ENCODE peak calls at places on chromosomes 13 and 19, in ten cellular contexts. B is uterus, Q is heart right ventricle, L is PC-3, Z is tibial artery, C is progenitor cell of endocrine pancreas, H is GM12864, W is bronchial epithelial cell, Y is ovary, T is BJ. K is an unnamed sample.

GRCh38 chr13:32228330-32229041 is 86.7 kb downstream of the ZAR1L start:
- DNase-seq in B (no peak), Q (no peak), L (peak), Z (no peak), C (no peak), H (no peak), W (peak), Y (no peak), T (no peak), K (no peak)

GRCh38 chr13:48874165-48874564 is 101.5 kb upstream of the FNDC3A start:
- DNase-seq in B (no peak), Q (peak), L (no peak), Z (no peak), C (no peak), H (no peak), W (no peak), Y (no peak), T (no peak), K (no peak)

GRCh38 chr19:591099-591958 is 1.6 kb downstream of the HCN2 start:
- DNase-seq in B (peak), Q (no peak), L (peak), Z (no peak), C (peak), H (no peak), W (no peak), Y (peak), T (no peak), K (no peak)

GRCh38 chr13:32940601-32941000 is 75.6 kb upstream of the KL start:
- DNase-seq in B (no peak), Q (peak), L (no peak), Z (no peak), C (no peak), H (no peak), W (no peak), Y (peak), T (no peak), K (no peak)

GRCh38 chr13:97226788-97227627 is 4.9 kb downstream of the MBNL2 start:
- DNase-seq in B (no peak), Q (no peak), L (no peak), Z (no peak), C (no peak), H (no peak), W (no peak), Y (peak), T (no peak), K (no peak)

GRCh38 chr13:67643656-67644055 is 413.5 kb upstream of the PCDH9 start:
- DNase-seq in B (no peak), Q (no peak), L (no peak), Z (no peak), C (no peak), H (no peak), W (no peak), Y (no peak), T (no peak), K (no peak)

GRCh38 chr13:43546260-43546659 is 240.5 kb downstream of the ENOX1 start:
- DNase-seq in B (peak), Q (peak), L (no peak), Z (no peak), C (no peak), H (no peak), W (no peak), Y (peak), T (no peak), K (no peak)

GRCh38 chr13:47281981-47282380 is 385.1 kb upstream of the HTR2A start:
- DNase-seq in B (no peak), Q (no peak), L (no peak), Z (no peak), C (no peak), H (no peak), W (no peak), Y (no peak), T (no peak), K (no peak)

GRCh38 chr13:99812611-99813010 is 159.0 kb downstream of the ZIC5 start:
- DNase-seq in B (no peak), Q (no peak), L (peak), Z (no peak), C (no peak), H (no peak), W (peak), Y (no peak), T (peak), K (no peak)

GRCh38 chr19:41405776-41406175 is 8.2 kb downstream of the BCKDHA start:
- DNase-seq in B (no peak), Q (peak), L (no peak), Z (no peak), C (no peak), H (no peak), W (no peak), Y (no peak), T (no peak), K (no peak)

GRCh38 chr19:6048348-6048747 is 62.0 kb downstream of the RFX2 start:
- DNase-seq in B (peak), Q (no peak), L (no peak), Z (no peak), C (no peak), H (no peak), W (no peak), Y (no peak), T (no peak), K (no peak)

GRCh38 chr19:6048808-6049405 is 61.4 kb downstream of the RFX2 start:
- DNase-seq in B (peak), Q (peak), L (peak), Z (peak), C (peak), H (no peak), W (peak), Y (peak), T (no peak), K (peak)

GRCh38 chr19:6045108-6045507 is 65.2 kb downstream of the RFX2 start:
- DNase-seq in B (peak), Q (no peak), L (no peak), Z (no peak), C (no peak), H (no peak), W (no peak), Y (no peak), T (no peak), K (no peak)

GRCh38 chr19:6047256-6047655 is 63.0 kb downstream of the RFX2 start:
- DNase-seq in B (peak), Q (no peak), L (no peak), Z (no peak), C (no peak), H (no peak), W (no peak), Y (no peak), T (no peak), K (no peak)

GRCh38 chr19:6047741-6048231 is 62.5 kb downstream of the RFX2 start:
- DNase-seq in B (peak), Q (no peak), L (peak), Z (no peak), C (peak), H (no peak), W (peak), Y (no peak), T (no peak), K (peak)
- TF ChIP-seq CTCF in B (peak), Q (peak), L (peak), Z (peak), C (peak), H (peak), W (peak), Y (no peak), T (peak), K (peak)

DNA sequence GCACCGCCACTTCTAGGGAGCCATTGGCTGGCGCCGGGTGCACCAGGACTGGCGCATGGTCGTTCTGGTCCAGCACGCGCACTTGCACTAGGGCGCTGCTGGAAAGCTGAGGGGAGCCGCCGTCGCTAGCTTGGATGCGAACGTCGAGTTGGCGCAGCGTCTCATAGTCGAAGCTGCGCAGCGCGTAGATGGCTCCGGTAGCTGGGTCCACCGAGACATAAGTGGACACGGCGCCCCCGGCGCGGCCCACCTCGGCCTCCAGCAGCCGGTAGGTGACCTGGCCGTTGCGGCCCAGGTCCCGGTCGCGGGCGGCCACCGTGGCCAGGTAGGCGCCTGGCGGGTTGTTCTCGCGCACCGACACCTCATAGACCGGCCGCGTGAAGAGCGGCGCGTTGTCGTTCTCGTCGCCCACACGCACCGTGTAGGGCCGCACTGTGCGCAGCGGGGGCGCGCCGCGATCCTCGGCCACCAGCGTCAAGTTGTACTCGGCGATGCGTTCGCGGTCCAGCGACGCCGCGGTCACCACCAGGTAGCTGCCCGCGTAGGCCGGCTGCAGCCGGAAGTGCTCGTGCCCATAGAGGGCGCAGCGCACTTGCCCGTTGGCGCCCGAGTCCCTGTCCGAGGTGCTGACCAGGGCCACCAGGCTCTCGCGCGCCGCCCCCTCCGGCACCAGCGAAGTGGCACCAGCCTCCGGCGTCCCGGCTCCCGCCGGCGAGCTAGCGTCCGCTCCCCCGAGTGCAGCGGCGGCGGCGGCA is 1.7 kb downstream of the PCDH8 start:
- DNase-seq in B (no peak), Q (peak), L (no peak), Z (peak), C (peak), H (no peak), W (no peak), Y (peak), T (no peak), K (peak)
- TF ChIP-seq CTCF in B (peak), Q (peak), L (no peak), Z (peak), C (peak), H (no peak), W (peak), Y (no peak), T (peak), K (peak)

GRCh38 chr19:17341845-17342244 is 4.5 kb downstream of the GTPBP3 start:
- DNase-seq in B (no peak), Q (no peak), L (no peak), Z (no peak), C (no peak), H (no peak), W (no peak), Y (no peak), T (no peak), K (no peak)

GRCh38 chr19:17339088-17339741 is 1.9 kb downstream of the GTPBP3 start:
- DNase-seq in B (no peak), Q (no peak), L (no peak), Z (no peak), C (no peak), H (no peak), W (no peak), Y (peak), T (no peak), K (no peak)

GRCh38 chr19:17341386-17341785 is 4.0 kb downstream of the GTPBP3 start:
- DNase-seq in B (no peak), Q (no peak), L (no peak), Z (no peak), C (no peak), H (no peak), W (no peak), Y (no peak), T (no peak), K (no peak)

GRCh38 chr19:17340871-17341357 is 3.6 kb downstream of the GTPBP3 start:
- DNase-seq in B (no peak), Q (no peak), L (no peak), Z (no peak), C (no peak), H (no peak), W (no peak), Y (no peak), T (no peak), K (no peak)

DNA sequence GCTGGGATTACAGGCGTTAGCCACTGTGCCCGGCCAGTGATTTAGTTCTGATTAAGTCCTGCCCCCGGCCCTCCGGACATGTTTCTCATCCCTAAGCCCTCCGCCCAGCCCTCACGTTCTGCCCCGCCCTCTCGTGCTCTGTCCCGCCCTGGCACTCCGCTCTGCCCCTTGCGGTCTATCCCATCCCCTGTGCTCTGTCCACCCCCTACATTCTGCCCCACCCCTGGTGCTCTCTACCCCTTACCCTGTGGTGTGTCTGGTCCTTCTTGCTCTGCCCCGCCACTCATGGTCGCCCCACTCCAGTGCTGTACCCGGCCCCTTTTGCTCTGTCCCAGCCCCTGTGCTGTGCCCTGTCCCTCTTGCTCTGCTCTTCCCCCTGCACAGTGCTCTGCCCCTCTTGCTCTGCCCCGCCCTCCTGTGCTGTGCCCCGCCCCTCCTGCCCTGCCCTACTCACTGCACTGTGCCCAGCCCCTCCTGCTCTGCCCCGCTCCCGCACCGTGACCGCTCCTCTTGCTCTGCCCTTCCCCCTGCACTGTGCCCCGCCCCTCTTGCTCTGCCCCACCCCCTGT is 3.0 kb downstream of the GTPBP3 start:
- DNase-seq in B (no peak), Q (no peak), L (peak), Z (no peak), C (no peak), H (no peak), W (no peak), Y (no peak), T (no peak), K (no peak)
- TF ChIP-seq CTCF in B (no peak), Q (no peak), L (no peak), Z (no peak), C (no peak), H (no peak), W (no peak), Y (no peak), T (no peak), K (no peak)

GRCh38 chr19:58374200-58374599 is 6.6 kb downstream of the ZNF837 start:
- DNase-seq in B (no peak), Q (no peak), L (no peak), Z (no peak), C (no peak), H (no peak), W (peak), Y (no peak), T (no peak), K (no peak)

GRCh38 chr19:58366576-58367430 is 4.3 kb upstream of the ZNF497 start:
- DNase-seq in B (no peak), Q (no peak), L (no peak), Z (no peak), C (no peak), H (no peak), W (no peak), Y (no peak), T (no peak), K (no peak)

GRCh38 chr19:58367698-58368454 is 5.3 kb upstream of the ZNF497 start:
- DNase-seq in B (no peak), Q (no peak), L (no peak), Z (no peak), C (no peak), H (no peak), W (no peak), Y (no peak), T (no peak), K (no peak)

GRCh38 chr19:58368561-58369360 is 6.2 kb upstream of the ZNF497 start:
- DNase-seq in B (no peak), Q (no peak), L (no peak), Z (no peak), C (no peak), H (no peak), W (no peak), Y (peak), T (no peak), K (no peak)

DNA sequence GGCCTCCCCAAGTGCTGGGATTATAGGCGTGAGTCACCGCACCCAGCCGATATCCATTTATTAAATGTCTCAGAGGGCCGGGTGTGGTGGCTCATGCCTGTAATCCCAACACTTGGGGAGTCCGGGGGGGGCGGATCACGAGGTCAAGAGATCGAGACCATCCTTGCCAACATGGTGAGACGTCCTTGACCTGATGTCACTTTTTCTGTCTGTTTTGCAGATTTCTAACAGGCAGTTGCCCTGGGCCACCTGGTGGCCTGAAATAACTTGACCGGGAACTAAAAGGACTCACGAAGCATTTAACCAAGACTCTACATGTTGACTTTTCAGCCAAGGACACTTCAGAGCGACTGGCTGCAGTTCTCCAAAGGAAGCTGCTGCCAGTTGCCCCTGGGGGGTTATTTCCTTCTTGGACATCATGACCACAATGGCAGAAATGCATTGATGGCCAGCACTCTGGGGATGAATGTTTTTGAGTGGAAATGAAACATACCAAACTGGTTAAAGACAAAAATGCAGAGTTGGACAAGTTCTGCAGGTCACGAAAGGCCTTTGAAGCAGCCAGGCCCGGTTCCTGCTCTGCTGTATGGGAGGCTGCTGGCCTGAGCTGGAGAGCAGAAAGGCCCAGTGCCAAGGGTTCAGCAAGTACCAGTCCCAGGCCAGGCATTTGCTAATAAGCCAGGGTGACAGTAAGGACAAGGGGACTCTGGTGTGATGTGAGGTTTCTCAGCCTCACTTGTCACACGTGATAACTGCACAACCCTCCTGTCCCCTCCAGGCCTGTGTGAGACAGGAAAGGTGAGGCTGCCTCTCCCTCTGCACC is 8.3 kb downstream of the ZNF837 start:
- DNase-seq in B (no peak), Q (no peak), L (peak), Z (no peak), C (no peak), H (no peak), W (no peak), Y (peak), T (no peak), K (no peak)
- TF ChIP-seq CTCF in B (no peak), Q (no peak), L (peak), Z (no peak), C (peak), H (peak), W (no peak), Y (no peak), T (no peak), K (no peak)

GRCh38 chr13:109784590-109785140 is 1.7 kb downstream of the IRS2 start:
- DNase-seq in B (peak), Q (peak), L (peak), Z (peak), C (peak), H (no peak), W (no peak), Y (peak), T (no peak), K (no peak)
- TF ChIP-seq CTCF in B (peak), Q (peak), L (peak), Z (peak), C (peak), H (no peak), W (peak), Y (peak), T (peak), K (peak)